ENCODE peak calls at places on chromosomes 1 and 21, in five cellular contexts. C, O, Y, E and J are unnamed samples.

GRCh38 chr1:233038581-233038980 is 88.2 kb downstream of the NTPCR start:
- DNase-seq in C (no peak), O (no peak), Y (no peak), E (no peak), J (no peak)

GRCh38 chr1:167196185-167196584 is 24.5 kb upstream of the POU2F1 start:
- DNase-seq in C (peak), O (peak), Y (no peak), E (no peak), J (peak)

GRCh38 chr1:59063501-59063900 is 233.4 kb upstream of the FGGY start:
- DNase-seq in C (no peak), O (no peak), Y (no peak), E (peak), J (no peak)

GRCh38 chr1:235953801-235954200 is 87.1 kb upstream of the LYST start:
- DNase-seq in C (peak), O (peak), Y (no peak), E (no peak), J (peak)

GRCh38 chr1:99603699-99604595 is 42.0 kb upstream of the PALMD start:
- DNase-seq in C (no peak), O (no peak), Y (no peak), E (no peak), J (no peak)

GRCh38 chr1:26126321-26127084 is 14.9 kb downstream of the PDIK1L start:
- DNase-seq in C (peak), O (peak), Y (no peak), E (no peak), J (peak)

GRCh38 chr1:55927934-55928333 is 651.4 kb downstream of the PLPP3 start:
- DNase-seq in C (peak), O (no peak), Y (no peak), E (no peak), J (peak)

GRCh38 chr1:91171906-91172305 is 150.1 kb upstream of the ZNF644 start:
- DNase-seq in C (peak), O (no peak), Y (no peak), E (no peak), J (no peak)

GRCh38 chr1:29551123-29551522 is 314.8 kb downstream of the PTPRU start:
- DNase-seq in C (no peak), O (no peak), Y (no peak), E (no peak), J (no peak)

GRCh38 chr1:63593887-63594617 is 841 bp downstream of the PGM1 start:
- DNase-seq in C (peak), O (peak), Y (peak), E (peak), J (peak)

GRCh38 chr1:208159542-208160258 is 84.5 kb downstream of the PLXNA2 start:
- DNase-seq in C (peak), O (no peak), Y (no peak), E (no peak), J (no peak)

DNA sequence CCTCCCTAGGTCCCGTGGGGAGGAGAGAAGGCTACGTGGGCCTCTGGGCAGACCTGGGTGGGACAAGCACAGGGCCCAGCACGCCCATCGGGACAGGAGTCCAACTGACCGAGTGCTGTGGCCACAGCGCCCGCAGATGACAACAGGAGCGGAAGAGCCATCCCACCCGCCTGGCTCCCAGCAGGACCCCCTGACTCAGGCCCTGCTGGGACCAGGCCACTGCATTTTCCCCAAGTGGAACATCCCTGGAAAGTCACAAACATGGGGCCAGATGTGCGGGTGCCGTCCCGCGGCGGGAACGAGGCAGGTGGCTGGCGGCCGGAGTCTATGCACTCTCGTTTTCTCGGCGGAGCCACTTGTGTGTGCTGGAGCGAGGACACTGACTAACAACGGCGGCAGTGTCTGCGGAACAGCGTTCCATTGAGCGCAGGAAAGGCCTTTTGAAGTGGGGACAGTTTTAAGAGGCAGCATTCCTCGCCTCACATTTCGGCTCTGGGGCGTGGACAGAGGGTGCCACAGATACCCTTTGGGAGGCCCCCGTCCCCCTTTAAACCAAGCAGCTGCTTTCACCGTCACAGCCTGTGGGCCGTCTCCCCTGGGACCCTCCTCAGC is 93.7 kb upstream of the ARHGEF16 start:
- DNase-seq in C (no peak), O (no peak), Y (no peak), E (no peak), J (no peak)
- TF ChIP-seq CTCF in C (no peak), O (no peak), Y (no peak), E (no peak), J (no peak)

GRCh38 chr1:94527447-94528031 is 14.0 kb downstream of the F3 start:
- DNase-seq in C (peak), O (peak), Y (peak), E (no peak), J (peak)
- TF ChIP-seq CTCF in C (peak), O (peak), Y (peak), E (no peak), J (no peak)

DNA sequence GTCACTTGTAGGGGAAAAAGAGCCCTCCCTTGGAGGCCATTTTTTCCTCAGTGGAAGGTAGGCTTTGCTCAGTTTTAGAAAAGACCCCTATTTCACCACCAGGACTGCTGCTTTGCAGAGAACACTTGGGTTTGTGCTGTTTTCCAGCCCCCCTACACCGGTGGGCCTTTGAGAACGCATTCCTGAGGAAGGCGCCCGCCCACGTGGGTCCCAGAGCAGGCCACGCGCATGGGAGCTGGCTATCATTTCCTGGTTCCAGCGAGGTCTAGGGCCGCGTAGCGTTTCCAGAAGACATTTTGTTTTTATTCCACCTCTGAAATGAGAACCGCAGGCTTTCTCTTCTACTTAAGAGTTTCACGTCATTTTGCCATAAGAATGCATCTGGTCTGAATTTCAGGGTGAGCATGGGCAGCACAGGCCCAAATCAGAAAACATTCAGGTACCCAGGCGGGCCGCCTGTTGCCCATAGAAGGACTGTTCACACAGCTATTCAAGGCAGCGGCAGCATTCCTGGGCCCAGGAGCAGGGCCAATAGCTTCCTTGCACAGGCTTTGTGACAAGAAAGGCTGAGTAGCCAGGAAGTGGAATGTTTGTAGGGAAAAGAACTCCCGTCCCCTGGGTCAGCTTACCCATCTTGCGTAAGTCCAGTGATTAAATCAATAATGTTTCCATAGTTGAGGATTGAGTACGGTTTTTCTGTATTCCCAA is 1.3 kb upstream of the KLHL21 start:
- DNase-seq in C (peak), O (peak), Y (peak), E (peak), J (no peak)
- TF ChIP-seq CTCF in C (no peak), O (no peak), Y (no peak), E (no peak), J (no peak)

DNA sequence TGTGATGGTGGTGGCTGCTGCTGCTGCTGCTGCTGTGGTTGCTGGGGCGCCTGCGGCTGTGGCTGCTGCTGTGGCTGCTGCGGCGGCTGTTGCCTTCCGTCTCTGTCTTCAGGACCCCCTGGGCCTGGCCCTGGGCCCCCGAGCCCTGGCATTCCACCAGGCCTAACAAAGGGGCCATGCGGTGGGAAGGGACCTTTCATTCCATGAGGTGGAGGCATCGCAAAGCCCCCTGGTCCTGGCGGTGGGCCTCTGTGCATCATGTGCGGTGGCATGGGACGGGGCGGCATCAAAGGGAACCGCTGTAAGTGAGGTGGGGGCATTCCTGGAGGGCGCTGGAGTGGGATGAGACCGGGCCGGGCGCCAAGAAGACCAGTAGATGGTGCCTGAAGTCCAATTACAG is 12.4 kb downstream of the SOD1 start:
- DNase-seq in C (no peak), O (no peak), Y (no peak), E (no peak), J (no peak)
- TF ChIP-seq CTCF in C (no peak), O (no peak), Y (no peak), E (no peak), J (no peak)

DNA sequence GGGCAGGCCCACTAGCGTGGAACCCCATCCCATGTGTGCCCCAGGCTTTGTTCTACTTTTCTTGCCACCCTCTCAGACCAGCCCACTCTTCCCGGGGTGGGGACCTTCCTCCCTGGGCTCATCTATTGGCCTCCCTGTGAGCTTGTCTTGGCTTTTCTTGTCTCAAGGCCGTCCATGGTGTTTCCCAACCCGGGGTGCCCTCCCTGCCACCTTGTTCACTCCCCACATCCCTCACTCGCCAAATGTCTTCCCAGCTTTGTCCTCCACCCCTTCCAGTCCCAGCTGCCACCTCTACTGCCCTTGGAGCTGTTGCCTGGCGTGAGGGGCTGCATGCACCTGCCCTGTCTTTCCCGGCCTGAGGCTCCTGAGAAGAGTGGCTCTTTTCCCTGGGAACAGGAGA is 18.4 kb downstream of the LRRC71 start:
- DNase-seq in C (no peak), O (no peak), Y (no peak), E (no peak), J (no peak)
- TF ChIP-seq CTCF in C (no peak), O (no peak), Y (no peak), E (no peak), J (no peak)

GRCh38 chr21:31731112-31731801 is 661 bp downstream of the SCAF4 start:
- DNase-seq in C (peak), O (no peak), Y (peak), E (peak), J (no peak)
- TF ChIP-seq CTCF in C (peak), O (no peak), Y (no peak), E (peak), J (no peak)

GRCh38 chr1:241499910-241500309 is 19.6 kb downstream of the FH start:
- DNase-seq in C (peak), O (peak), Y (no peak), E (peak), J (peak)
- TF ChIP-seq CTCF in C (peak), O (peak), Y (peak), E (no peak), J (peak)